ENCODE peak calls at places on chromosomes 2 and 18, in nine cellular contexts. One of them, this sample, is unnamed.
A peak's percentile ranks its signal among the peaks of the same experiment; 100 is the strongest.

GRCh38 chr2:241545113-241545512 is 13.4 kb upstream of the BOK start:
- DNase-seq in A549: no peak
- DNase-seq in head of caudate nucleus: no peak
- DNase-seq in GM12891: no peak
- DNase-seq in foreskin fibroblast: peak; percentile 36
- DNase-seq in H1: no peak
- DNase-seq in CD4-positive, alpha-beta T cell: no peak
- DNase-seq in BE2C: no peak
- DNase-seq in NCI-H2081: no peak
- DNase-seq in this sample: no peak

GRCh38 chr2:30425326-30425725 is 21.7 kb upstream of the LCLAT1 start:
- DNase-seq in GM12891: no peak
- DNase-seq in CD4-positive, alpha-beta T cell: no peak
- DNase-seq in foreskin fibroblast: peak; percentile 87
- DNase-seq in H1: no peak
- DNase-seq in BE2C: no peak
- DNase-seq in head of caudate nucleus: no peak
- DNase-seq in A549: no peak
- DNase-seq in NCI-H2081: no peak
- DNase-seq in this sample: no peak

GRCh38 chr2:230721712-230722111 is 9.1 kb downstream of the CAB39 start:
- DNase-seq in CD4-positive, alpha-beta T cell: no peak
- DNase-seq in A549: no peak
- DNase-seq in GM12891: no peak
- DNase-seq in H1: no peak
- DNase-seq in BE2C: no peak
- DNase-seq in foreskin fibroblast: peak; percentile 16
- DNase-seq in NCI-H2081: no peak
- DNase-seq in head of caudate nucleus: no peak
- DNase-seq in this sample: no peak

GRCh38 chr2:101063352-101063751 is 61.3 kb downstream of the RPL31 start:
- DNase-seq in A549: no peak
- DNase-seq in GM12891: no peak
- DNase-seq in head of caudate nucleus: no peak
- DNase-seq in BE2C: no peak
- DNase-seq in NCI-H2081: no peak
- DNase-seq in CD4-positive, alpha-beta T cell: no peak
- DNase-seq in H1: no peak
- DNase-seq in foreskin fibroblast: peak; percentile 73
- DNase-seq in this sample: no peak

GRCh38 chr2:149787206-149787605 is 199.6 kb upstream of the MMADHC start:
- DNase-seq in H1: no peak
- DNase-seq in NCI-H2081: no peak
- DNase-seq in foreskin fibroblast: peak; percentile 49
- DNase-seq in GM12891: no peak
- DNase-seq in head of caudate nucleus: no peak
- DNase-seq in A549: no peak
- DNase-seq in CD4-positive, alpha-beta T cell: no peak
- DNase-seq in BE2C: no peak
- DNase-seq in this sample: no peak

GRCh38 chr2:30897539-30897938 is 90.3 kb upstream of the CAPN13 start:
- DNase-seq in NCI-H2081: no peak
- DNase-seq in BE2C: no peak
- DNase-seq in foreskin fibroblast: no peak
- DNase-seq in H1: no peak
- DNase-seq in head of caudate nucleus: no peak
- DNase-seq in A549: no peak
- DNase-seq in CD4-positive, alpha-beta T cell: no peak
- DNase-seq in GM12891: no peak
- DNase-seq in this sample: no peak

GRCh38 chr2:164764996-164765395 is 76.6 kb downstream of the COBLL1 start:
- DNase-seq in foreskin fibroblast: peak; percentile 46
- DNase-seq in H1: no peak
- DNase-seq in A549: no peak
- DNase-seq in CD4-positive, alpha-beta T cell: no peak
- DNase-seq in BE2C: no peak
- DNase-seq in NCI-H2081: no peak
- DNase-seq in head of caudate nucleus: no peak
- DNase-seq in GM12891: no peak
- DNase-seq in this sample: no peak

GRCh38 chr18:78319934-78320333 is 659.7 kb upstream of the SALL3 start:
- DNase-seq in head of caudate nucleus: no peak
- DNase-seq in A549: no peak
- DNase-seq in CD4-positive, alpha-beta T cell: no peak
- DNase-seq in foreskin fibroblast: no peak
- DNase-seq in GM12891: no peak
- DNase-seq in BE2C: no peak
- DNase-seq in NCI-H2081: no peak
- DNase-seq in H1: no peak
- DNase-seq in this sample: no peak

GRCh38 chr18:48735070-48735676 is 196.3 kb downstream of the CTIF start:
- DNase-seq in A549: no peak
- DNase-seq in BE2C: no peak
- DNase-seq in head of caudate nucleus: no peak
- DNase-seq in NCI-H2081: no peak
- DNase-seq in foreskin fibroblast: peak; percentile 57
- DNase-seq in H1: no peak
- DNase-seq in GM12891: no peak
- DNase-seq in CD4-positive, alpha-beta T cell: no peak
- DNase-seq in this sample: no peak

GRCh38 chr18:51009071-51009470 is 20.9 kb upstream of the SMAD4 start:
- DNase-seq in foreskin fibroblast: peak; percentile 34
- DNase-seq in NCI-H2081: peak; percentile 68
- DNase-seq in A549: no peak
- DNase-seq in head of caudate nucleus: no peak
- DNase-seq in CD4-positive, alpha-beta T cell: no peak
- DNase-seq in GM12891: no peak
- DNase-seq in BE2C: no peak
- DNase-seq in H1: no peak
- DNase-seq in this sample: no peak

GRCh38 chr2:46252891-46253659 is 44.1 kb upstream of the EPAS1 start:
- DNase-seq in NCI-H2081: no peak
- DNase-seq in foreskin fibroblast: peak; percentile 64
- DNase-seq in head of caudate nucleus: no peak
- DNase-seq in GM12891: no peak
- DNase-seq in H1: no peak
- DNase-seq in A549: no peak
- DNase-seq in BE2C: peak; percentile 80
- DNase-seq in CD4-positive, alpha-beta T cell: no peak
- DNase-seq in this sample: no peak

GRCh38 chr2:219387284-219388126 is at the start of gene DNPEP:
- DNase-seq in BE2C: peak; percentile 97
- DNase-seq in H1: peak; percentile 96
- DNase-seq in GM12891: peak; percentile 89
- DNase-seq in NCI-H2081: peak; percentile 79
- DNase-seq in head of caudate nucleus: peak; percentile 95
- DNase-seq in foreskin fibroblast: peak; percentile 96
- DNase-seq in A549: peak; percentile 76
- DNase-seq in CD4-positive, alpha-beta T cell: peak; percentile 92
- DNase-seq in this sample: peak; percentile 98